ENCODE peak calls at places on chromosomes 13 and 19, in seven cellular contexts. Z, H, M, K, L, B and V are unnamed samples.
A peak's percentile ranks its signal among the peaks of the same experiment; 100 is the strongest.

GRCh38 chr13:33536639-33537425 is 251.3 kb upstream of the STARD13 start:
- DNase-seq in L (no peak), Z (peak; percentile 82), M (no peak), B (no peak), H (peak; percentile 89), K (no peak), V (no peak)

GRCh38 chr19:403221-404036 is 5.5 kb downstream of the C2CD4C start:
- DNase-seq in Z (no peak), H (no peak), B (no peak), M (no peak), K (no peak), L (peak; percentile 8), V (no peak)

GRCh38 chr13:98821372-98822237 is 69.1 kb upstream of the SLC15A1 start:
- DNase-seq in H (peak; percentile 45), K (no peak), Z (peak; percentile 87), L (no peak), B (peak; percentile 78), M (no peak), V (no peak)

GRCh38 chr19:55638864-55639359 is 1.9 kb upstream of the ZNF580 start:
- DNase-seq in Z (peak; percentile 57), B (peak; percentile 48), L (peak; percentile 50), K (peak; percentile 82), H (peak; percentile 49), M (peak; percentile 60), V (peak; percentile 66)

GRCh38 chr19:8571006-8571411 is 6.2 kb downstream of the MYO1F start:
- DNase-seq in L (no peak), M (peak; percentile 77), B (peak; percentile 71), H (peak; percentile 73), K (no peak), Z (peak; percentile 55), V (peak; percentile 87)

GRCh38 chr19:35992902-35993765 is 1.9 kb upstream of the SDHAF1 start:
- DNase-seq in M (no peak), K (no peak), B (no peak), H (no peak), L (no peak), Z (no peak), V (no peak)

GRCh38 chr13:82747948-82748347 is 1134.3 kb downstream of the SLITRK1 start:
- DNase-seq in L (no peak), B (peak; percentile 54), H (peak; percentile 58), M (no peak), K (peak; percentile 34), Z (peak; percentile 56), V (no peak)

GRCh38 chr13:41751277-41751676 is 209.6 kb downstream of the VWA8 start:
- DNase-seq in M (no peak), H (peak; percentile 83), L (no peak), K (no peak), B (peak; percentile 44), Z (peak; percentile 42), V (peak; percentile 5)

GRCh38 chr19:7926021-7926726 is at the start of gene CTXN1:
- DNase-seq in B (peak; percentile 78), L (peak; percentile 83), H (peak; percentile 51), M (peak; percentile 76), K (peak; percentile 69), Z (peak; percentile 36), V (peak; percentile 78)

GRCh38 chr19:6071103-6071485 is 39.2 kb downstream of the RFX2 start:
- DNase-seq in B (peak; percentile 85), K (no peak), L (no peak), H (peak; percentile 55), Z (peak; percentile 77), M (no peak), V (peak; percentile 62)

GRCh38 chr19:18009412-18010066 is 1.6 kb downstream of the ARRDC2 start:
- DNase-seq in M (no peak), Z (peak; percentile 33), B (no peak), L (no peak), K (no peak), H (peak; percentile 31), V (no peak)

DNA sequence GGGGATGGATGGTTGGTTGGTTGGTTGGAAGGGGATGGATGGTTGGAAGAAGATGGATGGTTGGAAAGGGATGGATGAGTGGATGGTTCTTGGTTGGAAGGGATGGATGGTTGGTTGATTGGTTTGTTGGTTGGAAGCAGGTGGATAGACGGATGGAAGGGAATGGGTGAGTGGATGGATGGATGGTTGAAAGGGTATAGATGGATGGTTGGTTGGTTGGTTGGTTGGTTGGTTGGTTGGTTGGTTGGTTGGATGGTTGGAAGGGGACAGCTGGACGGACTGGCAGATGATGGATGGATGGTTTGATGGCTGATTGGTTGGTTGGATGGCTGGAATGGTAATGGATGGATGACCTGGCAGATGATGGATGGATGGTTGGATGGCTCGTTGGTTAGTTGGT is 11.8 kb upstream of the HSH2D start:
- DNase-seq in L (no peak), Z (no peak), H (no peak), B (no peak), K (no peak), M (no peak), V (no peak)
- H3K4me3 ChIP-seq in L (no peak overlapping the region), Z (no peak overlapping the region), H (no peak overlapping the region), B (no peak overlapping the region), K (no peak overlapping the region), M (no peak overlapping the region), V (no peak overlapping the region)

GRCh38 chr13:112693831-112694497 is 4.1 kb downstream of the ATP11A start:
- DNase-seq in H (peak; percentile 65), Z (peak; percentile 83), K (no peak), M (no peak), L (peak; percentile 36), B (peak; percentile 87), V (peak; percentile 64)
- H3K4me3 ChIP-seq in H (no peak overlapping the region), Z (no peak overlapping the region), K (no peak overlapping the region), M (no peak overlapping the region), L (no peak overlapping the region), B (no peak overlapping the region), V (no peak overlapping the region)

GRCh38 chr19:51135004-51135403 is 7.1 kb upstream of the SIGLEC7 start:
- DNase-seq in L (no peak), M (no peak), H (no peak), K (no peak), Z (no peak), B (no peak), V (no peak)

GRCh38 chr19:51127755-51128154 is 3.0 kb downstream of the SIGLEC9 start:
- DNase-seq in K (no peak), Z (peak; percentile 80), M (no peak), B (no peak), H (peak; percentile 69), L (no peak), V (peak; percentile 17)

GRCh38 chr19:51129716-51130115 is 5.0 kb downstream of the SIGLEC9 start:
- DNase-seq in L (no peak), K (no peak), B (no peak), Z (no peak), M (no peak), H (no peak), V (no peak)

GRCh38 chr19:51128227-51128626 is 3.5 kb downstream of the SIGLEC9 start:
- DNase-seq in B (no peak), L (peak; percentile 23), H (no peak), K (no peak), M (no peak), Z (no peak), V (no peak)

GRCh38 chr19:51131780-51132680 is 7.3 kb downstream of the SIGLEC9 start:
- DNase-seq in H (peak; percentile 98), M (peak; percentile 49), B (peak; percentile 51), K (peak; percentile 38), Z (peak; percentile 81), L (no peak), V (peak; percentile 35)
- H3K4me3 ChIP-seq in H (no peak overlapping the region), M (no peak overlapping the region), B (no peak overlapping the region), K (no peak overlapping the region), Z (no peak overlapping the region), L (no peak overlapping the region), V (no peak overlapping the region)

DNA sequence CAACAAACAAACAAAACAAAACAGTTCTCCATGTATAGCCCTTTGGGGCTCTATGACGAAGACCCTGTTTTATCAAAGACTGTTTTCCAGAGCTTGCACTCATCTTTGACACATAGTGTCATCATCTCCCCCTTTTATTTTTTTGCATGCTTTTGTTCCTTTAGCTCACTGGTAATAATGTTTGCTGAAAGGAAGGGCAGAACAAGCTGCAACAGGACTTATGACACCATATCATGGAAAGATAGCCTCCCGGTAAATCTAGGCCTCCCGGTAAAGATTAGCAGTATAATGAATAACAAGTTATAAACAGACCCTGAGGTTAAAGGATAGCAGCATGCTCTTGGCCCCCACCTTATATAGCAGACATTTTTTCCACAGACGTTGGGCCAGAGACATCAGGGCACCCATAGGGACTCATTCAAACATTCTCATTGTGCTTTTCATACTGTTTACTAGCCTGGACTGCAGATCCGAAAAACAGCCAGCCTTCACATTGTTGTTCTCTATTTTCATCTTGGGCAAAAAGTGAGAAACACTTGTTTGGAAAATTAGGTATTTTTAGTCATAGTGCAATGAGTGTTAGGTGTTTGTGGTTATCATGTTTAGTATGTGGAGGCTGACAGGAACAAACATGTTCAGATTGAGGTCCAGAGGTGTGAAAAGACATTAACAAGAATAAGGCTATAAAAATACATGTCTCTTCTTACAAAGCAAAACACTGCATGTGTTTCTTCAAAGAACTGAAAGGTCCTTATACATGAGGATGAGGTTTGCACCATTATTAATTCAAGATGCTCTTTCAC is 136.9 kb upstream of the SPRY2 start:
- DNase-seq in L (no peak), K (no peak), B (no peak), H (no peak), M (no peak), Z (no peak), V (no peak)
- H3K4me3 ChIP-seq in L (no peak overlapping the region), K (no peak overlapping the region), B (no peak overlapping the region), H (no peak overlapping the region), M (no peak overlapping the region), Z (no peak overlapping the region), V (no peak overlapping the region)